ENCODE peak calls at places on chromosomes 11 and 22, in six cellular contexts. O, A, B, K, W and E are unnamed samples.

GRCh38 chr11:89495951-89496350 is 4.8 kb upstream of the NOX4 start:
- DNase-seq in O (peak; percentile 70), A (no peak), B (peak; percentile 13), K (peak; percentile 23), W (peak; percentile 87), E (peak; percentile 94)

GRCh38 chr11:6742260-6742659 is 29.5 kb downstream of the OR2AG2 start:
- DNase-seq in O (no peak), A (no peak), B (no peak), K (no peak), W (no peak), E (no peak)

GRCh38 chr11:38683484-38683883 is 2085.4 kb upstream of the RAG2 start:
- DNase-seq in O (no peak), A (no peak), B (no peak), K (no peak), W (no peak), E (no peak)

GRCh38 chr22:31344369-31345330 is 1.5 kb downstream of the PATZ1 start:
- DNase-seq in O (peak; percentile 82), A (no peak), B (peak; percentile 35), K (no peak), W (no peak), E (no peak)

GRCh38 chr11:65646921-65647701 is 9.2 kb downstream of the SIPA1 start:
- DNase-seq in O (no peak), A (peak; percentile 16), B (no peak), K (peak; percentile 80), W (no peak), E (no peak)

GRCh38 chr22:22355233-22355834 is 110.7 kb downstream of the VPREB1 start:
- DNase-seq in O (no peak), A (no peak), B (no peak), K (no peak), W (no peak), E (no peak)

GRCh38 chr11:2400761-2401435 is 348 bp downstream of the TSSC4 start:
- DNase-seq in O (no peak), A (no peak), B (no peak), K (no peak), W (no peak), E (no peak)

GRCh38 chr11:73944901-73945300 is 5.9 kb upstream of the DNAJB13 start:
- DNase-seq in O (no peak), A (no peak), B (no peak), K (no peak), W (no peak), E (no peak)

GRCh38 chr11:76074178-76075112 is 131.9 kb downstream of the WNT11 start:
- DNase-seq in O (no peak), A (no peak), B (no peak), K (no peak), W (no peak), E (peak; percentile 41)

GRCh38 chr11:133927690-133928627 is 28.8 kb downstream of the IGSF9B start:
- DNase-seq in O (peak; percentile 87), A (peak; percentile 18), B (peak; percentile 59), K (peak; percentile 90), W (no peak), E (no peak)

GRCh38 chr11:123924027-123924426 is 15.4 kb upstream of the OR4D5 start:
- DNase-seq in O (no peak), A (no peak), B (no peak), K (no peak), W (no peak), E (no peak)

GRCh38 chr11:95138448-95138847 is 48.8 kb downstream of the ENDOD1 start:
- DNase-seq in O (no peak), A (no peak), B (no peak), K (no peak), W (no peak), E (no peak)

GRCh38 chr22:48860557-48860956 is 967.1 kb downstream of the BRD1 start:
- DNase-seq in O (peak; percentile 12), A (no peak), B (no peak), K (no peak), W (no peak), E (no peak)

GRCh38 chr11:123168236-123168635 is 26.8 kb downstream of the CLMP start:
- DNase-seq in O (no peak), A (no peak), B (no peak), K (no peak), W (no peak), E (no peak)

GRCh38 chr22:41742918-41743317 is 43.6 kb downstream of the MEI1 start:
- DNase-seq in O (no peak), A (no peak), B (no peak), K (peak; percentile 51), W (no peak), E (no peak)

GRCh38 chr11:88174627-88175003 is 628 bp downstream of the RAB38 start:
- DNase-seq in O (peak; percentile 85), A (no peak), B (peak; percentile 45), K (peak; percentile 33), W (peak; percentile 28), E (peak; percentile 9)

GRCh38 chr11:119741369-119742262 is 12.6 kb upstream of the NECTIN1 start:
- DNase-seq in O (no peak), A (peak; percentile 25), B (peak; percentile 52), K (peak; percentile 95), W (no peak), E (no peak)

GRCh38 chr11:22337571-22338464 is at the start of gene SLC17A6:
- DNase-seq in O (no peak), A (no peak), B (no peak), K (peak; percentile 66), W (no peak), E (no peak)

GRCh38 chr22:20247010-20247505 is 21.1 kb downstream of the RTN4R start:
- DNase-seq in O (no peak), A (no peak), B (no peak), K (no peak), W (peak; percentile 10), E (no peak)

GRCh38 chr11:64339754-64340408 is at the start of gene CCDC88B:
- DNase-seq in O (no peak), A (peak; percentile 20), B (peak; percentile 65), K (no peak), W (no peak), E (no peak)

GRCh38 chr22:41910050-41910598 is 4.8 kb downstream of the SHISA8 start:
- DNase-seq in O (no peak), A (no peak), B (peak; percentile 36), K (peak; percentile 90), W (no peak), E (no peak)

GRCh38 chr11:114775849-114776621 is 97.7 kb downstream of the NXPE2 start:
- DNase-seq in O (no peak), A (no peak), B (no peak), K (no peak), W (no peak), E (no peak)

GRCh38 chr11:132960273-132960672 is 572.0 kb downstream of the OPCML start:
- DNase-seq in O (no peak), A (no peak), B (no peak), K (no peak), W (no peak), E (no peak)

GRCh38 chr11:128575956-128576340 is 11.4 kb downstream of the ETS1 start:
- DNase-seq in O (peak; percentile 74), A (no peak), B (no peak), K (no peak), W (no peak), E (no peak)

GRCh38 chr22:49094151-49094550 is 733.5 kb downstream of the BRD1 start:
- DNase-seq in O (no peak), A (no peak), B (no peak), K (no peak), W (no peak), E (no peak)

GRCh38 chr11:134516529-134516928 is 104.5 kb upstream of the B3GAT1 start:
- DNase-seq in O (peak; percentile 40), A (no peak), B (peak; percentile 3), K (no peak), W (no peak), E (no peak)

GRCh38 chr11:6225024-6225423 is 9.4 kb downstream of the FHIP1B start:
- DNase-seq in O (no peak), A (no peak), B (no peak), K (no peak), W (no peak), E (no peak)

GRCh38 chr22:31947296-31947695 is 3.0 kb downstream of the YWHAH start:
- DNase-seq in O (no peak), A (no peak), B (no peak), K (no peak), W (no peak), E (no peak)

GRCh38 chr11:10622957-10623787 is 54.7 kb upstream of the LYVE1 start:
- DNase-seq in O (peak; percentile 74), A (peak; percentile 44), B (peak; percentile 29), K (no peak), W (no peak), E (no peak)

GRCh38 chr11:102983491-102983890 is 28.0 kb upstream of the MMP13 start:
- DNase-seq in O (no peak), A (no peak), B (no peak), K (no peak), W (no peak), E (no peak)

GRCh38 chr22:50441428-50441993 is 33.3 kb downstream of the SBF1 start:
- DNase-seq in O (no peak), A (no peak), B (no peak), K (no peak), W (no peak), E (no peak)